ENCODE peak calls at places on chromosomes 3 and 15, in eight cellular contexts. T, V, R, Y, B, I, F and M are unnamed samples.
A peak's percentile ranks its signal among the peaks of the same experiment; 100 is the strongest.

GRCh38 chr15:90881978-90882721 is 2.2 kb upstream of the FES start:
- DNase-seq in T (no peak), V (no peak), R (no peak), Y (no peak), B (no peak), I (no peak), F (no peak), M (no peak)

GRCh38 chr3:11238880-11239279 is 33.3 kb upstream of the ATG7 start:
- DNase-seq in T (no peak), V (no peak), R (no peak), Y (peak; percentile 91), B (no peak), I (no peak), F (no peak), M (no peak)

GRCh38 chr3:117219296-117219695 is 509.7 kb downstream of the TUSC7 start:
- DNase-seq in T (no peak), V (no peak), R (no peak), Y (no peak), B (no peak), I (no peak), F (no peak), M (no peak)

GRCh38 chr15:90934256-90934948 is 683 bp upstream of the UNC45A start:
- DNase-seq in T (peak; percentile 90), V (peak; percentile 91), R (peak; percentile 89), Y (peak; percentile 73), B (peak; percentile 81), I (peak; percentile 90), F (peak; percentile 71), M (peak; percentile 89)

GRCh38 chr3:182149594-182149993 is 437.9 kb downstream of the SOX2 start:
- DNase-seq in T (no peak), V (no peak), R (no peak), Y (no peak), B (no peak), I (no peak), F (no peak), M (no peak)

GRCh38 chr3:175266478-175266877 is 407.3 kb downstream of the NAALADL2 start:
- DNase-seq in T (no peak), V (no peak), R (no peak), Y (peak; percentile 56), B (no peak), I (no peak), F (no peak), M (no peak)

GRCh38 chr3:35665390-35666055 is 26.2 kb downstream of the ARPP21 start:
- DNase-seq in T (no peak), V (no peak), R (no peak), Y (no peak), B (no peak), I (no peak), F (no peak), M (no peak)

GRCh38 chr3:8266679-8267267 is 234.8 kb upstream of the LMCD1 start:
- DNase-seq in T (no peak), V (no peak), R (no peak), Y (peak; percentile 41), B (no peak), I (no peak), F (no peak), M (no peak)

GRCh38 chr3:48467473-48468267 is 21.1 kb downstream of the ATRIP start:
- DNase-seq in T (no peak), V (no peak), R (no peak), Y (no peak), B (no peak), I (no peak), F (no peak), M (no peak)

GRCh38 chr15:67104453-67104852 is 39.1 kb downstream of the SMAD3 start:
- DNase-seq in T (no peak), V (no peak), R (no peak), Y (no peak), B (no peak), I (no peak), F (no peak), M (no peak)

GRCh38 chr15:94231728-94232086 is 346 bp downstream of the MCTP2 start:
- DNase-seq in T (peak; percentile 57), V (no peak), R (no peak), Y (no peak), B (no peak), I (no peak), F (no peak), M (peak; percentile 57)

GRCh38 chr3:172542999-172543398 is 19.8 kb upstream of the TNFSF10 start:
- DNase-seq in T (no peak), V (no peak), R (no peak), Y (no peak), B (no peak), I (no peak), F (no peak), M (no peak)
- H3K27ac ChIP-seq in T (peak overlapping the region; percentile 67), V (no peak overlapping the region), R (no peak overlapping the region), Y (no peak overlapping the region), B (no peak overlapping the region), I (no peak overlapping the region), F (no peak overlapping the region), M (peak overlapping the region; percentile 55)

GRCh38 chr15:74318376-74319137 is 48.9 kb downstream of the CYP11A1 start:
- DNase-seq in T (no peak), V (no peak), R (no peak), Y (no peak), B (peak; percentile 59), I (no peak), F (no peak), M (no peak)
- H3K4me1 ChIP-seq in T (peaks cover 20% of the 10 kb centered on the region), V (no peaks in the 10 kb centered on the region), R (no peaks in the 10 kb centered on the region), Y (no peaks in the 10 kb centered on the region), B (no peaks in the 10 kb centered on the region), I (peaks cover 16% of the 10 kb centered on the region), F (peaks cover 4% of the 10 kb centered on the region), M (no peaks in the 10 kb centered on the region)

GRCh38 chr3:12436514-12437222 is 47.6 kb upstream of the TSEN2 start:
- DNase-seq in T (peak; percentile 75), V (no peak), R (no peak), Y (no peak), B (peak; percentile 61), I (no peak), F (no peak), M (no peak)

GRCh38 chr3:12438318-12438717 is 46.0 kb upstream of the TSEN2 start:
- DNase-seq in T (no peak), V (no peak), R (no peak), Y (no peak), B (no peak), I (no peak), F (no peak), M (no peak)

GRCh38 chr3:12437861-12438260 is 46.4 kb upstream of the TSEN2 start:
- DNase-seq in T (peak; percentile 35), V (no peak), R (no peak), Y (no peak), B (peak; percentile 50), I (no peak), F (no peak), M (no peak)

GRCh38 chr3:12439161-12439560 is 45.1 kb upstream of the TSEN2 start:
- DNase-seq in T (peak; percentile 7), V (no peak), R (no peak), Y (no peak), B (no peak), I (no peak), F (no peak), M (peak; percentile 78)

GRCh38 chr3:12437223-12437605 is 47.1 kb upstream of the TSEN2 start:
- DNase-seq in T (no peak), V (no peak), R (no peak), Y (no peak), B (peak; percentile 54), I (no peak), F (no peak), M (no peak)
- H3K36me3 ChIP-seq in T (no peaks in the 10 kb centered on the region), V (no peaks in the 10 kb centered on the region), R (no peaks in the 10 kb centered on the region), Y (peaks cover 20% of the 10 kb centered on the region), B (peaks cover 6% of the 10 kb centered on the region), I (no peaks in the 10 kb centered on the region), F (no peaks in the 10 kb centered on the region), M (peaks cover 2% of the 10 kb centered on the region)

GRCh38 chr3:42653303-42653559 is 266 bp upstream of the ZBTB47 start:
- DNase-seq in T (no peak), V (no peak), R (no peak), Y (no peak), B (no peak), I (no peak), F (no peak), M (no peak)
- H3K27ac ChIP-seq in T (peak overlapping the region; percentile 96), V (peak overlapping the region; percentile 97), R (peak overlapping the region; percentile 70), Y (peak overlapping the region; percentile 34), B (peak overlapping the region; percentile 95), I (peak overlapping the region; percentile 84), F (no peak overlapping the region), M (no peak overlapping the region)

DNA sequence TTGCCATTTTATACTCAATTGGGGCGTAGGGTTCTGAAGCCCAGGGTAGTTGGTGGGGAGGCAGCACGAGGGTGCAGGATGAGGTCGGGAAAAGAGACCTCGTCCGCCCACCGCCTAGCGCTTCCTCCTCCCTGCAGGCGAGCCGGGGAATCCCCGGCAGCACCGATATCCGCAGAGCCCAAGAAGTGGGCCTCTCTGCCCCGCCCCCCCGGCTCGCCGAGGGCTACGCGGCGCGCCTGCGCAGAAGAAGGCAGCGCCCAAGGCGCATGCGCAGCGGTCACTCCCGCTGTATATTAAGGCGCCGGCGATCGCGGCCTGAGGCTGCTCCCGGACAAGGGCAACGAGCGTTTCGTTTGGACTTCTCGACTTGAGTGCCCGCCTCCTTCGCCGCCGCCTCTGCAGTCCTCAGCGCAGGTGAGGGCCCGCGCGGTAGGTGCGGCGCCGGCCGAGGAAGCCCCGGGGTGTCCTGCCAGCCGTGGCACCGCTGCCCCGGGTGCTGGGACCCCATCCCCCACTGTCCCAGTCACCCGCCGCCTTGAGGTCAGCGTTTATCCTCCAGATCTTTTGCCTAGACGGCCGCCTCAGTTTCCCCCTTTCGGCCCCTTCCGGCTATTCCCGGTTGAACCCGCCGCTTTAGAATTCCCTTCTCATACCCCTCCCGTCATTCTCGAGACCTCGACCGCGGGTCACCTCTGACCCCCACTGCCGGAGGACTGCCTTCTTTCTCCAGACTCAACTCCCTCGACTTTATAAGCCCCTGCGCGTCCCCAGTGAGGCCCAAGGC is at the start of gene ALAS1:
- DNase-seq in T (peak; percentile 95), V (peak; percentile 94), R (peak; percentile 95), Y (peak; percentile 74), B (peak; percentile 94), I (peak; percentile 94), F (peak; percentile 89), M (peak; percentile 94)
- H3K4me1 ChIP-seq in T (peaks cover 57% of the 10 kb centered on the region), V (peaks cover 31% of the 10 kb centered on the region), R (no peaks in the 10 kb centered on the region), Y (peaks cover 25% of the 10 kb centered on the region), B (no peaks in the 10 kb centered on the region), I (peaks cover 23% of the 10 kb centered on the region), F (peaks cover 24% of the 10 kb centered on the region), M (peaks cover 12% of the 10 kb centered on the region)

GRCh38 chr3:37924453-37924852 is 62.8 kb downstream of the CTDSPL start:
- DNase-seq in T (no peak), V (no peak), R (no peak), Y (no peak), B (no peak), I (no peak), F (no peak), M (no peak)
- H3K36me3 ChIP-seq in T (no peaks in the 10 kb centered on the region), V (no peaks in the 10 kb centered on the region), R (no peaks in the 10 kb centered on the region), Y (peaks cover 4% of the 10 kb centered on the region), B (no peaks in the 10 kb centered on the region), I (no peaks in the 10 kb centered on the region), F (no peaks in the 10 kb centered on the region), M (no peaks in the 10 kb centered on the region)

DNA sequence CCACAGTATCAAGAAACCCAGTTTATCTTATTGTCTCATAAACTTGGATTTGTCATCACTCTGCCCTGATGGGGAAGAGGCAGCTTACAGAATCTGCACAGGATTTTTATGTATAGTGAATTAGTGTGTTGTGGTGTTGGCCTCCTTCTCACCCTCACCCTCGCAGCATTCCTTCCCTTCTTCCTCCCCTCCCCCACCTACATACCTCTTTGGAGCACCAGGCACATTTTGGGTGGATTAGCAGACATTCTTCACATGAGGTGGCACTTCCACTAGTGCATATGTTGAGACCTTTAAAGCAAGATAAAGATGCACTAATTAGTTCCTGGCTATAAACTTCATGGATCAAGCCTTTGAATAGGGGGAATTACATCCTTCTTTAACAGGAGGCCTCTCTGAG is 13.9 kb downstream of the ITGB5 start:
- DNase-seq in T (peak; percentile 1), V (no peak), R (no peak), Y (no peak), B (no peak), I (no peak), F (no peak), M (no peak)
- H3K27ac ChIP-seq in T (no peak overlapping the region), V (no peak overlapping the region), R (no peak overlapping the region), Y (no peak overlapping the region), B (no peak overlapping the region), I (no peak overlapping the region), F (no peak overlapping the region), M (no peak overlapping the region)